ENCODE peak calls at places on chromosomes 12 and 14, in five cellular contexts. P is tibial nerve, D is heart left ventricle, E is uterus, L is GM12892. I is an unnamed sample.

GRCh38 chr14:102666635-102667034 is 74.2 kb downstream of the RCOR1 start:
- DNase-seq in P (no peak), D (no peak), E (no peak), L (no peak), I (no peak)

GRCh38 chr12:23949212-23950010 is at the start of gene SOX5:
- DNase-seq in P (peak; percentile 11), D (peak; percentile 47), E (peak; percentile 18), L (no peak), I (no peak)

GRCh38 chr12:15322164-15323054 is at the start of gene PTPRO:
- DNase-seq in P (no peak), D (no peak), E (no peak), L (no peak), I (no peak)

GRCh38 chr12:132014092-132014914 is 64.6 kb downstream of the EP400 start:
- DNase-seq in P (no peak), D (no peak), E (no peak), L (no peak), I (peak; percentile 54)

GRCh38 chr14:54814076-54814475 is 88.5 kb downstream of the GCH1 start:
- DNase-seq in P (no peak), D (no peak), E (no peak), L (no peak), I (peak; percentile 13)

GRCh38 chr12:74449872-74450271 is 87.8 kb upstream of the ATXN7L3B start:
- DNase-seq in P (no peak), D (no peak), E (no peak), L (no peak), I (peak; percentile 30)

GRCh38 chr12:51538599-51538998 is 52.4 kb upstream of the SCN8A start:
- DNase-seq in P (no peak), D (no peak), E (no peak), L (no peak), I (no peak)

GRCh38 chr12:54017027-54017788 is 8.4 kb downstream of the HOXC8 start:
- DNase-seq in P (no peak), D (no peak), E (no peak), L (no peak), I (peak; percentile 63)

GRCh38 chr12:65876898-65877721 is 52.8 kb downstream of the HMGA2 start:
- DNase-seq in P (no peak), D (no peak), E (no peak), L (no peak), I (no peak)

GRCh38 chr14:92794547-92794941 is 439 bp downstream of the GOLGA5 start:
- DNase-seq in P (no peak), D (peak; percentile 46), E (no peak), L (no peak), I (no peak)

GRCh38 chr14:81625343-81625742 is 91.7 kb upstream of the SEL1L start:
- DNase-seq in P (no peak), D (no peak), E (no peak), L (no peak), I (no peak)

GRCh38 chr12:58033831-58034230 is 92.5 kb downstream of the ATP23 start:
- DNase-seq in P (no peak), D (no peak), E (no peak), L (no peak), I (no peak)

GRCh38 chr12:19894049-19894448 is 454.8 kb downstream of the AEBP2 start:
- DNase-seq in P (no peak), D (no peak), E (no peak), L (no peak), I (no peak)

DNA sequence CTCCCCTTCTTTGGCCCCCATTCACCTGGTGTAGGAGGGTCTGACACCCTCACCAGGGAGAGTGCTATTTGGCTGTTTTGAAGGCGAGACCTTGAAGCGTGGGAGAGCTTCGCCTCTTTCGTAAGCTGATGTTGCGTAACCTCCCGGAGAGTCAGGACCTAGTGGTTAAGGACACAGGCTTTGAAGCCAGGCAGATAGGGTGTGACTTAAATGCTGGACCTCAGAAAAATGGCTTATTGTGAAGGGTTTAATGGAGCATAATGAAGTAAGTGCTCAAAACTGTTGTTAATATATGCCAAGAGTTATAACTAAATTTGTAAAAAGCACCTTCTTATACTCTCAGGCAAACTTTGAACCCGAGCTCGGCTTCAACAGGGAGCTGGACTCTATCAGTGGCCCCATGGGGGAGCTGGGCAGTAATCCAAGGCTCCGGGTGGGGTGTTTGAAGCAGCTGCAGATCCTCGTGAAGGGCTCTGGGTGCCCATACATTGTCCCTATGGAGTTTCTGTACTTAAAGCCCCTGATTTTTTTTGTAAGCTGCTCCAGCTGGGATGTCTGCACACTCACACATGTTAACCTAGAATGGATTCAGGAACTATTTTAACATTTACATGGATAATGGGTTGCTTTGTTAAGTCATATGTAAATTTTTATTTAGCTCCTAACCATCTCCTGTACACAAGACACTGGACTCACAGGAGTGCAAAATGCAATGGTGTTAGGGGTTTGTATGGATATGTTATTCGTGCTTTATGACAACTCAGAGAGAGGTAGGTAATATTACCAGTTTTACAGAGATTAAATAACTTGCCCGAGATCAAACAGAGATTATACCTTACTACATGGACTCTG is 26.0 kb downstream of the PPFIBP1 start:
- DNase-seq in P (peak; percentile 93), D (peak; percentile 90), E (peak; percentile 94), L (no peak), I (peak; percentile 38)
- TF ChIP-seq POLR2A in P (no peak), D (no peak), E (no peak), L (no peak), I (no peak)

GRCh38 chr12:30754750-30755394 is at the start of gene CAPRIN2:
- DNase-seq in P (peak; percentile 88), D (peak; percentile 98), E (peak; percentile 93), L (peak; percentile 77), I (peak; percentile 90)
- TF ChIP-seq POLR2A in P (peak; percentile 77), D (no peak), E (peak; percentile 86), L (peak; percentile 78), I (no peak)

GRCh38 chr12:55931317-55931779 is 386 bp downstream of the DGKA start:
- DNase-seq in P (no peak), D (no peak), E (peak; percentile 36), L (no peak), I (no peak)
- TF ChIP-seq POLR2A in P (no peak), D (no peak), E (no peak), L (no peak), I (no peak)

GRCh38 chr12:122871851-122872785 is 23.8 kb downstream of the VPS37B start:
- DNase-seq in P (peak; percentile 74), D (peak; percentile 78), E (peak; percentile 51), L (peak; percentile 39), I (no peak)
- TF ChIP-seq POLR2A in P (no peak), D (no peak), E (no peak), L (no peak), I (no peak)

GRCh38 chr12:127567531-127567930 is 699.4 kb upstream of the TMEM132C start:
- DNase-seq in P (no peak), D (no peak), E (no peak), L (no peak), I (no peak)

GRCh38 chr12:127565241-127565640 is 701.7 kb upstream of the TMEM132C start:
- DNase-seq in P (no peak), D (no peak), E (no peak), L (no peak), I (no peak)

GRCh38 chr12:127570793-127571360 is 696.1 kb upstream of the TMEM132C start:
- DNase-seq in P (no peak), D (no peak), E (no peak), L (no peak), I (no peak)

DNA sequence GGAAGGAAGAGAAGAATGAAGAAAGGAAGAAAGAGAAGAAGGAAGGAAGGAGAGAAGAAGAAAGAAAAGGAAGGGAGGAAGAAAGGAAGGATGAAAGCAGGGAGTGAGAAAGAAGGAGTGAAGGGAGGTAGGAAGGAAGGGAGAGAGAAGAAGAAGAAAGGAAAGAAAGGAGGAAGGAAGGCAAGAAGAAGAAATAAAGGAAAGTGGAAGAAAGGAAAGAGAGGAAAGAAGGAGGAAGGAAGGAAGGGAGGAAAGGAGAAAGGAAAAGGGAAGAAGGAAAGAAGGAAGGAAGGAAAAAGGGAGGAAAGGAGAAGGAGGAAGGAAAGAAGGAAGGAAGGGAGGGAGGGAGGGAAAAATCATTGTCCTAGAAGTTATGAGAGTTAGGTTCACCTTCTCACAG is 696.6 kb upstream of the TMEM132C start:
- DNase-seq in P (no peak), D (no peak), E (no peak), L (no peak), I (no peak)
- TF ChIP-seq POLR2A in P (no peak), D (no peak), E (no peak), L (no peak), I (no peak)